ENCODE peak calls at places on chromosomes 11 and 22, in ten cellular contexts. One of them, this sample, is unnamed.

GRCh38 chr22:25875461-25875860 is 133.5 kb downstream of the MYO18B start:
- DNase-seq in dorsolateral prefrontal cortex: no peak
- DNase-seq in body of pancreas: no peak
- DNase-seq in activated B cell treated with CpG ODN at 0.5 μM for 24 hours: no peak
- DNase-seq in Right ventricle myocardium superior: no peak
- DNase-seq in sigmoid colon: no peak
- DNase-seq in ELR: no peak
- DNase-seq in tibial artery: no peak
- DNase-seq in heart right ventricle: no peak
- DNase-seq in iris pigment epithelial cell: no peak
- DNase-seq in this sample: no peak

GRCh38 chr11:32052218-32052617 is 38.7 kb upstream of the RCN1 start:
- DNase-seq in dorsolateral prefrontal cortex: peak; percentile 39
- DNase-seq in body of pancreas: peak; percentile 54
- DNase-seq in activated B cell treated with CpG ODN at 0.5 μM for 24 hours: no peak
- DNase-seq in Right ventricle myocardium superior: peak; percentile 40
- DNase-seq in sigmoid colon: peak; percentile 70
- DNase-seq in ELR: peak; percentile 74
- DNase-seq in tibial artery: peak; percentile 68
- DNase-seq in heart right ventricle: peak; percentile 27
- DNase-seq in iris pigment epithelial cell: peak; percentile 53
- DNase-seq in this sample: peak; percentile 47

GRCh38 chr11:130127509-130127908 is 32.1 kb upstream of the ST14 start:
- DNase-seq in dorsolateral prefrontal cortex: no peak
- DNase-seq in body of pancreas: no peak
- DNase-seq in activated B cell treated with CpG ODN at 0.5 μM for 24 hours: no peak
- DNase-seq in Right ventricle myocardium superior: no peak
- DNase-seq in sigmoid colon: no peak
- DNase-seq in ELR: no peak
- DNase-seq in tibial artery: no peak
- DNase-seq in heart right ventricle: no peak
- DNase-seq in iris pigment epithelial cell: no peak
- DNase-seq in this sample: no peak

GRCh38 chr11:133337905-133338536 is 194.3 kb downstream of the OPCML start:
- DNase-seq in dorsolateral prefrontal cortex: no peak
- DNase-seq in body of pancreas: no peak
- DNase-seq in activated B cell treated with CpG ODN at 0.5 μM for 24 hours: no peak
- DNase-seq in Right ventricle myocardium superior: no peak
- DNase-seq in sigmoid colon: no peak
- DNase-seq in ELR: no peak
- DNase-seq in tibial artery: no peak
- DNase-seq in heart right ventricle: no peak
- DNase-seq in iris pigment epithelial cell: no peak
- DNase-seq in this sample: no peak

GRCh38 chr11:134343646-134344045 is 11.9 kb downstream of the GLB1L2 start:
- DNase-seq in dorsolateral prefrontal cortex: no peak
- DNase-seq in body of pancreas: no peak
- DNase-seq in activated B cell treated with CpG ODN at 0.5 μM for 24 hours: no peak
- DNase-seq in Right ventricle myocardium superior: no peak
- DNase-seq in sigmoid colon: no peak
- DNase-seq in ELR: no peak
- DNase-seq in tibial artery: no peak
- DNase-seq in heart right ventricle: no peak
- DNase-seq in iris pigment epithelial cell: no peak
- DNase-seq in this sample: no peak

GRCh38 chr11:70506986-70507385 is 108.7 kb downstream of the CTTN start:
- DNase-seq in dorsolateral prefrontal cortex: peak; percentile 58
- DNase-seq in body of pancreas: no peak
- DNase-seq in activated B cell treated with CpG ODN at 0.5 μM for 24 hours: no peak
- DNase-seq in Right ventricle myocardium superior: no peak
- DNase-seq in sigmoid colon: no peak
- DNase-seq in ELR: no peak
- DNase-seq in tibial artery: no peak
- DNase-seq in heart right ventricle: no peak
- DNase-seq in iris pigment epithelial cell: no peak
- DNase-seq in this sample: no peak

GRCh38 chr11:105392546-105392945 is 217.3 kb upstream of the GRIA4 start:
- DNase-seq in dorsolateral prefrontal cortex: no peak
- DNase-seq in body of pancreas: no peak
- DNase-seq in activated B cell treated with CpG ODN at 0.5 μM for 24 hours: no peak
- DNase-seq in Right ventricle myocardium superior: no peak
- DNase-seq in sigmoid colon: no peak
- DNase-seq in ELR: peak; percentile 10
- DNase-seq in tibial artery: no peak
- DNase-seq in heart right ventricle: no peak
- DNase-seq in iris pigment epithelial cell: peak; percentile 65
- DNase-seq in this sample: no peak

GRCh38 chr11:57240007-57240406 is 3.0 kb upstream of the APLNR start:
- DNase-seq in dorsolateral prefrontal cortex: no peak
- DNase-seq in body of pancreas: no peak
- DNase-seq in activated B cell treated with CpG ODN at 0.5 μM for 24 hours: no peak
- DNase-seq in Right ventricle myocardium superior: no peak
- DNase-seq in sigmoid colon: no peak
- DNase-seq in ELR: no peak
- DNase-seq in tibial artery: no peak
- DNase-seq in heart right ventricle: no peak
- DNase-seq in iris pigment epithelial cell: no peak
- DNase-seq in this sample: no peak

GRCh38 chr11:118918686-118919280 is 6.9 kb downstream of the BCL9L start:
- DNase-seq in dorsolateral prefrontal cortex: no peak
- DNase-seq in body of pancreas: no peak
- DNase-seq in activated B cell treated with CpG ODN at 0.5 μM for 24 hours: no peak
- DNase-seq in Right ventricle myocardium superior: no peak
- DNase-seq in sigmoid colon: peak; percentile 71
- DNase-seq in ELR: peak; percentile 24
- DNase-seq in tibial artery: no peak
- DNase-seq in heart right ventricle: no peak
- DNase-seq in iris pigment epithelial cell: peak; percentile 57
- DNase-seq in this sample: no peak

GRCh38 chr11:2531277-2531986 is 86.6 kb downstream of the KCNQ1 start:
- DNase-seq in dorsolateral prefrontal cortex: peak; percentile 70
- DNase-seq in body of pancreas: peak; percentile 74
- DNase-seq in activated B cell treated with CpG ODN at 0.5 μM for 24 hours: peak; percentile 70
- DNase-seq in Right ventricle myocardium superior: peak; percentile 90
- DNase-seq in sigmoid colon: peak; percentile 82
- DNase-seq in ELR: peak; percentile 63
- DNase-seq in tibial artery: peak; percentile 82
- DNase-seq in heart right ventricle: peak; percentile 83
- DNase-seq in iris pigment epithelial cell: peak; percentile 38
- DNase-seq in this sample: peak; percentile 74

GRCh38 chr11:69392104-69392653 is 89.3 kb upstream of the LINC01488 start:
- DNase-seq in dorsolateral prefrontal cortex: no peak
- DNase-seq in body of pancreas: no peak
- DNase-seq in activated B cell treated with CpG ODN at 0.5 μM for 24 hours: no peak
- DNase-seq in Right ventricle myocardium superior: no peak
- DNase-seq in sigmoid colon: peak; percentile 52
- DNase-seq in ELR: no peak
- DNase-seq in tibial artery: no peak
- DNase-seq in heart right ventricle: no peak
- DNase-seq in iris pigment epithelial cell: no peak
- DNase-seq in this sample: no peak

GRCh38 chr11:105937331-105937730 is 84.7 kb downstream of the MSANTD4 start:
- DNase-seq in dorsolateral prefrontal cortex: no peak
- DNase-seq in body of pancreas: no peak
- DNase-seq in activated B cell treated with CpG ODN at 0.5 μM for 24 hours: no peak
- DNase-seq in Right ventricle myocardium superior: no peak
- DNase-seq in sigmoid colon: no peak
- DNase-seq in ELR: peak; percentile 77
- DNase-seq in tibial artery: no peak
- DNase-seq in heart right ventricle: no peak
- DNase-seq in iris pigment epithelial cell: peak; percentile 81
- DNase-seq in this sample: no peak

GRCh38 chr22:46934746-46935491 is 172.5 kb downstream of the TBC1D22A start:
- DNase-seq in dorsolateral prefrontal cortex: no peak
- DNase-seq in body of pancreas: peak; percentile 66
- DNase-seq in activated B cell treated with CpG ODN at 0.5 μM for 24 hours: no peak
- DNase-seq in Right ventricle myocardium superior: no peak
- DNase-seq in sigmoid colon: no peak
- DNase-seq in ELR: peak; percentile 96
- DNase-seq in tibial artery: no peak
- DNase-seq in heart right ventricle: no peak
- DNase-seq in iris pigment epithelial cell: peak; percentile 98
- DNase-seq in this sample: peak; percentile 73

GRCh38 chr11:89067264-89067663 is 1.5 kb upstream of the GRM5 start:
- DNase-seq in dorsolateral prefrontal cortex: no peak
- DNase-seq in body of pancreas: no peak
- DNase-seq in activated B cell treated with CpG ODN at 0.5 μM for 24 hours: no peak
- DNase-seq in Right ventricle myocardium superior: no peak
- DNase-seq in sigmoid colon: no peak
- DNase-seq in ELR: no peak
- DNase-seq in tibial artery: no peak
- DNase-seq in heart right ventricle: no peak
- DNase-seq in iris pigment epithelial cell: no peak
- DNase-seq in this sample: no peak

GRCh38 chr11:120068114-120068573 is 69.8 kb downstream of the TRIM29 start:
- DNase-seq in dorsolateral prefrontal cortex: no peak
- DNase-seq in body of pancreas: no peak
- DNase-seq in activated B cell treated with CpG ODN at 0.5 μM for 24 hours: no peak
- DNase-seq in Right ventricle myocardium superior: no peak
- DNase-seq in sigmoid colon: no peak
- DNase-seq in ELR: peak; percentile 49
- DNase-seq in tibial artery: no peak
- DNase-seq in heart right ventricle: no peak
- DNase-seq in iris pigment epithelial cell: peak; percentile 67
- DNase-seq in this sample: no peak

GRCh38 chr11:95939091-95939490 is 15.2 kb upstream of the MTMR2 start:
- DNase-seq in dorsolateral prefrontal cortex: no peak
- DNase-seq in body of pancreas: no peak
- DNase-seq in activated B cell treated with CpG ODN at 0.5 μM for 24 hours: no peak
- DNase-seq in Right ventricle myocardium superior: no peak
- DNase-seq in sigmoid colon: no peak
- DNase-seq in ELR: peak; percentile 35
- DNase-seq in tibial artery: no peak
- DNase-seq in heart right ventricle: no peak
- DNase-seq in iris pigment epithelial cell: no peak
- DNase-seq in this sample: no peak

GRCh38 chr11:130214861-130215530 is 55.4 kb downstream of the ST14 start:
- DNase-seq in dorsolateral prefrontal cortex: no peak
- DNase-seq in body of pancreas: no peak
- DNase-seq in activated B cell treated with CpG ODN at 0.5 μM for 24 hours: no peak
- DNase-seq in Right ventricle myocardium superior: no peak
- DNase-seq in sigmoid colon: no peak
- DNase-seq in ELR: no peak
- DNase-seq in tibial artery: no peak
- DNase-seq in heart right ventricle: no peak
- DNase-seq in iris pigment epithelial cell: no peak
- DNase-seq in this sample: no peak

GRCh38 chr11:114612686-114613085 is 17.1 kb upstream of the NXPE4 start:
- DNase-seq in dorsolateral prefrontal cortex: no peak
- DNase-seq in body of pancreas: no peak
- DNase-seq in activated B cell treated with CpG ODN at 0.5 μM for 24 hours: no peak
- DNase-seq in Right ventricle myocardium superior: no peak
- DNase-seq in sigmoid colon: no peak
- DNase-seq in ELR: no peak
- DNase-seq in tibial artery: no peak
- DNase-seq in heart right ventricle: no peak
- DNase-seq in iris pigment epithelial cell: no peak
- DNase-seq in this sample: no peak

GRCh38 chr11:124837491-124837856 is 27.8 kb upstream of the ROBO3 start:
- DNase-seq in dorsolateral prefrontal cortex: no peak
- DNase-seq in body of pancreas: peak; percentile 14
- DNase-seq in activated B cell treated with CpG ODN at 0.5 μM for 24 hours: no peak
- DNase-seq in Right ventricle myocardium superior: no peak
- DNase-seq in sigmoid colon: no peak
- DNase-seq in ELR: peak; percentile 91
- DNase-seq in tibial artery: no peak
- DNase-seq in heart right ventricle: no peak
- DNase-seq in iris pigment epithelial cell: peak; percentile 94
- DNase-seq in this sample: peak; percentile 56

GRCh38 chr11:125441648-125442410 is 54.2 kb downstream of the FEZ1 start:
- DNase-seq in dorsolateral prefrontal cortex: no peak
- DNase-seq in body of pancreas: no peak
- DNase-seq in activated B cell treated with CpG ODN at 0.5 μM for 24 hours: no peak
- DNase-seq in Right ventricle myocardium superior: no peak
- DNase-seq in sigmoid colon: peak; percentile 24
- DNase-seq in ELR: no peak
- DNase-seq in tibial artery: peak; percentile 28
- DNase-seq in heart right ventricle: no peak
- DNase-seq in iris pigment epithelial cell: no peak
- DNase-seq in this sample: no peak

GRCh38 chr11:77819921-77820564 is 479 bp downstream of the RSF1 start:
- DNase-seq in dorsolateral prefrontal cortex: peak; percentile 38
- DNase-seq in body of pancreas: peak; percentile 40
- DNase-seq in activated B cell treated with CpG ODN at 0.5 μM for 24 hours: no peak
- DNase-seq in Right ventricle myocardium superior: peak; percentile 55
- DNase-seq in sigmoid colon: peak; percentile 77
- DNase-seq in ELR: peak; percentile 54
- DNase-seq in tibial artery: peak; percentile 78
- DNase-seq in heart right ventricle: peak; percentile 43
- DNase-seq in iris pigment epithelial cell: peak; percentile 40
- DNase-seq in this sample: peak; percentile 81

GRCh38 chr22:18060646-18061620 is 16.9 kb upstream of the PEX26 start:
- DNase-seq in dorsolateral prefrontal cortex: no peak
- DNase-seq in body of pancreas: peak; percentile 37
- DNase-seq in activated B cell treated with CpG ODN at 0.5 μM for 24 hours: no peak
- DNase-seq in Right ventricle myocardium superior: no peak
- DNase-seq in sigmoid colon: no peak
- DNase-seq in ELR: peak; percentile 91
- DNase-seq in tibial artery: no peak
- DNase-seq in heart right ventricle: no peak
- DNase-seq in iris pigment epithelial cell: peak; percentile 65
- DNase-seq in this sample: no peak

GRCh38 chr11:97786961-97787360 is 1233.8 kb upstream of the CNTN5 start:
- DNase-seq in dorsolateral prefrontal cortex: no peak
- DNase-seq in body of pancreas: no peak
- DNase-seq in activated B cell treated with CpG ODN at 0.5 μM for 24 hours: no peak
- DNase-seq in Right ventricle myocardium superior: no peak
- DNase-seq in sigmoid colon: no peak
- DNase-seq in ELR: no peak
- DNase-seq in tibial artery: no peak
- DNase-seq in heart right ventricle: no peak
- DNase-seq in iris pigment epithelial cell: no peak
- DNase-seq in this sample: no peak

GRCh38 chr11:59025097-59025496 is 61.0 kb upstream of the GLYATL1B start:
- DNase-seq in dorsolateral prefrontal cortex: no peak
- DNase-seq in body of pancreas: peak; percentile 37
- DNase-seq in activated B cell treated with CpG ODN at 0.5 μM for 24 hours: no peak
- DNase-seq in Right ventricle myocardium superior: no peak
- DNase-seq in sigmoid colon: no peak
- DNase-seq in ELR: no peak
- DNase-seq in tibial artery: no peak
- DNase-seq in heart right ventricle: no peak
- DNase-seq in iris pigment epithelial cell: no peak
- DNase-seq in this sample: no peak

GRCh38 chr11:102012946-102013345 is 34.3 kb upstream of the CFAP300 start:
- DNase-seq in dorsolateral prefrontal cortex: no peak
- DNase-seq in body of pancreas: no peak
- DNase-seq in activated B cell treated with CpG ODN at 0.5 μM for 24 hours: no peak
- DNase-seq in Right ventricle myocardium superior: no peak
- DNase-seq in sigmoid colon: no peak
- DNase-seq in ELR: peak; percentile 15
- DNase-seq in tibial artery: no peak
- DNase-seq in heart right ventricle: no peak
- DNase-seq in iris pigment epithelial cell: peak; percentile 28
- DNase-seq in this sample: no peak

GRCh38 chr11:33735426-33736147 is 636 bp downstream of the CD59 start:
- DNase-seq in dorsolateral prefrontal cortex: peak; percentile 26
- DNase-seq in body of pancreas: peak; percentile 37
- DNase-seq in activated B cell treated with CpG ODN at 0.5 μM for 24 hours: peak; percentile 52
- DNase-seq in Right ventricle myocardium superior: peak; percentile 56
- DNase-seq in sigmoid colon: no peak
- DNase-seq in ELR: peak; percentile 62
- DNase-seq in tibial artery: peak; percentile 69
- DNase-seq in heart right ventricle: peak; percentile 40
- DNase-seq in iris pigment epithelial cell: peak; percentile 36
- DNase-seq in this sample: no peak

GRCh38 chr11:37574361-37574760 is 976.3 kb upstream of the RAG2 start:
- DNase-seq in dorsolateral prefrontal cortex: no peak
- DNase-seq in body of pancreas: no peak
- DNase-seq in activated B cell treated with CpG ODN at 0.5 μM for 24 hours: no peak
- DNase-seq in Right ventricle myocardium superior: no peak
- DNase-seq in sigmoid colon: no peak
- DNase-seq in ELR: no peak
- DNase-seq in tibial artery: no peak
- DNase-seq in heart right ventricle: no peak
- DNase-seq in iris pigment epithelial cell: no peak
- DNase-seq in this sample: no peak

GRCh38 chr22:29328566-29329500 is 13.3 kb upstream of the RASL10A start:
- DNase-seq in dorsolateral prefrontal cortex: peak; percentile 78
- DNase-seq in body of pancreas: no peak
- DNase-seq in activated B cell treated with CpG ODN at 0.5 μM for 24 hours: no peak
- DNase-seq in Right ventricle myocardium superior: peak; percentile 21
- DNase-seq in sigmoid colon: no peak
- DNase-seq in ELR: peak; percentile 51
- DNase-seq in tibial artery: no peak
- DNase-seq in heart right ventricle: no peak
- DNase-seq in iris pigment epithelial cell: no peak
- DNase-seq in this sample: no peak